ENCODE peak calls at places on chromosomes 16 and 17, in ten cellular contexts. L, F, Y, O, R, H, B, E, J and V are unnamed samples. For H3K4me1 and H3K9me3, the result is how much of the 10 kb centered on the place peaks cover.

GRCh38 chr16:69166946-69167930 is 19.7 kb upstream of the SNTB2 start:
- DNase-seq in L (no peak), F (no peak), Y (no peak), O (no peak), R (no peak), H (no peak), B (no peak), E (peak), J (no peak), V (no peak)

GRCh38 chr16:7115898-7116297 is 216.7 kb upstream of the RBFOX1 start:
- DNase-seq in L (no peak), F (no peak), Y (no peak), O (no peak), R (no peak), H (no peak), B (no peak), E (no peak), J (no peak), V (no peak)

GRCh38 chr16:9061358-9061813 is 30.1 kb upstream of the HAPSTR1 start:
- DNase-seq in L (no peak), F (no peak), Y (no peak), O (no peak), R (no peak), H (no peak), B (no peak), E (no peak), J (peak), V (no peak)

GRCh38 chr16:73086108-73086507 is 38.2 kb upstream of the ZFHX3 start:
- DNase-seq in L (no peak), F (no peak), Y (no peak), O (no peak), R (no peak), H (no peak), B (no peak), E (no peak), J (no peak), V (no peak)

GRCh38 chr16:83723244-83723643 is 84.5 kb upstream of the HSBP1 start:
- DNase-seq in L (no peak), F (no peak), Y (no peak), O (no peak), R (no peak), H (no peak), B (no peak), E (no peak), J (no peak), V (no peak)

GRCh38 chr17:71378741-71379140 is 742.1 kb upstream of the SOX9 start:
- DNase-seq in L (no peak), F (no peak), Y (no peak), O (no peak), R (no peak), H (no peak), B (no peak), E (no peak), J (no peak), V (no peak)

GRCh38 chr17:75487351-75488070 is 27.8 kb downstream of the CASKIN2 start:
- DNase-seq in L (no peak), F (no peak), Y (no peak), O (no peak), R (no peak), H (no peak), B (no peak), E (peak), J (no peak), V (no peak)

GRCh38 chr16:81738831-81739496 is 40.1 kb upstream of the PLCG2 start:
- DNase-seq in L (no peak), F (no peak), Y (no peak), O (no peak), R (peak), H (no peak), B (peak), E (no peak), J (no peak), V (peak)

GRCh38 chr17:55737976-55738501 is 12.8 kb upstream of the PCTP start:
- DNase-seq in L (no peak), F (no peak), Y (no peak), O (no peak), R (no peak), H (no peak), B (no peak), E (no peak), J (no peak), V (no peak)

GRCh38 chr16:55444754-55445485 is 34.1 kb upstream of the MMP2 start:
- DNase-seq in L (no peak), F (no peak), Y (peak), O (no peak), R (no peak), H (no peak), B (peak), E (no peak), J (peak), V (peak)

GRCh38 chr17:21169496-21169895 is 42.7 kb downstream of the DHRS7B start:
- DNase-seq in L (no peak), F (no peak), Y (no peak), O (no peak), R (no peak), H (no peak), B (no peak), E (no peak), J (no peak), V (no peak)

GRCh38 chr17:54754560-54754959 is 146.1 kb upstream of the TOM1L1 start:
- DNase-seq in L (no peak), F (peak), Y (no peak), O (peak), R (no peak), H (peak), B (no peak), E (no peak), J (peak), V (peak)

GRCh38 chr17:2198917-2199316 is 104.7 kb downstream of the SMG6 start:
- DNase-seq in L (no peak), F (no peak), Y (no peak), O (no peak), R (no peak), H (no peak), B (no peak), E (peak), J (no peak), V (no peak)

GRCh38 chr16:22217890-22218730 is 12.0 kb downstream of the EEF2K start:
- DNase-seq in L (no peak), F (peak), Y (peak), O (no peak), R (no peak), H (no peak), B (peak), E (no peak), J (no peak), V (peak)

GRCh38 chr16:51971184-51971583 is 575.8 kb downstream of the TOX3 start:
- DNase-seq in L (peak), F (peak), Y (no peak), O (peak), R (no peak), H (no peak), B (no peak), E (peak), J (peak), V (no peak)

DNA sequence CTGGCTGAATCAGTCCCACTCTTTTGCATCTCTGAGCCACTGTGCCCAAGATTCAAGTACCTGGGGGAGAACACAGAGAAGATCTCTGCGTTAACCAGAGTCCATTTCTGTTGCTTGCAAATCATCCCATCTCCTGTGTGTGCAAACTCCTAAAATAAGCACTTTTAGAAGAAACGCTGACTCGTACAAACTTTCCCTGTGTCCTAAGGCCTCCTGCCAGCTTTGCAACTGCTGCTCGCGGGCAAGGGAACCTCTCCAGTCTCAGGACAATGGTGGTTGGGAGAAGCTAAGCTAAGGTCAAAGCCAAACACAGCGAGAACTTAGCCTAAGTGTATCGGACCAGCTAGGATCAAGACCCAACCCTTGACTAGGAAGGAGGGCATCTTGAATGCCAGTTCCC is 18.1 kb downstream of the BMERB1 start:
- DNase-seq in L (no peak), F (no peak), Y (no peak), O (no peak), R (no peak), H (no peak), B (no peak), E (no peak), J (no peak), V (no peak)
- H3K4me1 ChIP-seq in L (under half), F (under half), Y (under half), O (under half), R (under half), H (under half), B (under half), E (under half), J (under half), V (under half)

DNA sequence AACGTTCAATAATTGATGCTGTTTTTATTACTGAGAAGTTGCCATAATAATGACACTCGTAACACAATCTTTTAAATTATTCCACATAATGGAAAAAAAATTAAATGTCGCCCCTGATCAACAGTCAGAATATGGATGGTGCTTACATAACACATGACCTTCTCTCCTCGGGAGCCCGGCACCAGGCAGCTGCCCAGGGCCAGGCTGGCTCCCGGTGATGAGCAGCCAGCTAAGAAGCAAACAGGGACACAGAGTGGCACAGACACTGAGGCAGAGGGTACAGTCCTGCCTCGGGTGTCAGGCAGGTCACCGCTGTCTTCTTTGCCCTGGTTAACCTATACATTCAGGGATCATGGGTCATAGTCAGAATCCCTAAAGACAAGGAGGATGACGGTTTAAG is 137.9 kb downstream of the SLC39A11 start:
- DNase-seq in L (no peak), F (no peak), Y (no peak), O (no peak), R (no peak), H (no peak), B (no peak), E (no peak), J (no peak), V (no peak)
- H3K9me3 ChIP-seq in L (under half), F (under half), Y (under half), O (under half), R (under half), H (under half), B (under half), E (under half), J (under half), V (under half)

GRCh38 chr16:85461814-85462404 is 151.2 kb upstream of the GSE1 start:
- DNase-seq in L (peak), F (peak), Y (no peak), O (peak), R (no peak), H (no peak), B (peak), E (peak), J (no peak), V (no peak)

GRCh38 chr16:85460252-85460982 is 152.7 kb upstream of the GSE1 start:
- DNase-seq in L (no peak), F (no peak), Y (no peak), O (peak), R (no peak), H (no peak), B (peak), E (peak), J (no peak), V (no peak)

GRCh38 chr16:85462405-85463227 is 150.5 kb upstream of the GSE1 start:
- DNase-seq in L (peak), F (no peak), Y (no peak), O (peak), R (no peak), H (no peak), B (peak), E (peak), J (peak), V (no peak)

GRCh38 chr16:85459529-85460251 is 153.4 kb upstream of the GSE1 start:
- DNase-seq in L (no peak), F (no peak), Y (no peak), O (no peak), R (no peak), H (no peak), B (peak), E (peak), J (peak), V (no peak)

DNA sequence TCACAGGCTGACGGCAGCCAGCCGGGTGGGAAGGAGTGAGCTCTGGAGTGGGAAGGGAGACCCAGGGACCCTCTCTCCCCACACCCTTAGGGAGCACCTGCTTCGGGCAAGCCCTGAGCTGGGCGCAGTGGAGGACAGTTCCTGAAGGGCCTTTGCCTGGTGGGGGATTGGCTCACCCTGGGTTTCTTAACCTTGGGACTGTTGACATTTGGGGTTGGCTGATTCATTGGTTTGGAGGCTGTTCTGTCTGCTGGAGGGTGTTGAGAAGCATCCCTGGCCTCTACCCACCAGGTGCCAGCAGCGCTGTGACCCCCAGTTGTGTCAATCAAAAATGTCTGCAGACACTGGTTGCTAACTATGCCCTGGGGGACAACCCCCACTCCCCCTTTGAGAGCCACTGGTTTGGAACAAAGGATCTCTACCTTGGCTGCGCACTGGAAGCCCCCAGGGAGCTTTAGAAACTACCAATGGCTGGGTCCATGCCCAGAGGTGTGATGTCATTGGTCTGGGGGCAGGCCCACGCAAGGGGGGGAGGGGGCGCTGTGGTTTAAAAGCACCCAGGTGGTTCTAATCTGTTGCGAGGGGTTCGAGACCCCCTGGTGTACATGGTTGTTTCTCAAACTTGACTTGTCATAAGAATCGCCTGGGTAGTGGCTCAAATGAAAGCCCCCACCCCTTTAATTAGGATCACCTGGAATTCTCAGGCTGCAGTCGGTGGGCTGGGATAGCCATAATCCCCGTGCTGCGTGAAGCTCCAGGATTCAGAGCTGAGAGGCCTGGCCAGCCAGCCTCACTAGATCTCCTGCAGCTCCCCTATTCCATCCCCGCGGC is 151.9 kb upstream of the GSE1 start:
- DNase-seq in L (no peak), F (no peak), Y (no peak), O (peak), R (no peak), H (no peak), B (peak), E (peak), J (peak), V (peak)
- H3K4me1 ChIP-seq in L (half or more), F (under half), Y (under half), O (under half), R (under half), H (under half), B (half or more), E (half or more), J (half or more), V (under half)

GRCh38 chr17:83202002-83203000 is 122.9 kb downstream of the METRNL start:
- DNase-seq in L (no peak), F (no peak), Y (no peak), O (no peak), R (no peak), H (no peak), B (peak), E (no peak), J (peak), V (peak)
- H3K9me3 ChIP-seq in L (under half), F (under half), Y (under half), O (under half), R (under half), H (under half), B (under half), E (under half), J (under half), V (under half)

DNA sequence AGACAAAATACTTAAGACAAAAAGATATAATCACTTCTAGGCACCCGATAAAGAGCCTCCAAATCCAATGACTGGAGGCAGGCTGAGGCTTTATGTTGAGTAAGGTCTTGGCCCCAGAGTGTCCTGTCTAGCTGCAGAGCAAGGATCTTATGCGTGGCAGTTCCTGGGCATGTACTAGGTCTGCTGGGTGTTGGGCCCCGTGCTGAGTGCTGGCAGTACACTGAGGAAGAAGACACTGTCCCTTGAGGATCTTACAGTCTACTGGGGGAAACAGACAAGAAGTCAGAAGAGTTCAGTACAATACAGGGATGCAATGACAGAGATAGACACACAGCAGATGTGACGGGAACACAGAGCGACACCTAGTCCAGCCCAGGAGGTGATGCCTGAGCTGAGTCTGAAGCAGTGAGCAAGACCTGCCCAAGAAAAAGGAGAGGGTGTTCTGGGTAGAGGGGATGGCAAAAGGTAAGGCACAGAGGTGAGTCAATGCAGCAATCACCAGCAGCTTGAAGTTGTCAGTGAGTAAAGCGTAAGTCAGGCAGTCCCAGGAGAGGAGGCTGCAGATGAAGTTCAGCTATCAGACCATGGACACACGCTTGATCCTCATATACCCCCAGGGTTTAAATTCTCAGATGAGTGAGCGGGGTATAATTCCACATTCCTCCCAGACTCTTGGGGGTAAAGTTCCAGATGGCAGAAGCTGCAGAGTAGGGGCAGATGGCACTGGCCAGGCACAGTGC is 18.1 kb downstream of the MAP3K14 start:
- DNase-seq in L (no peak), F (no peak), Y (no peak), O (no peak), R (no peak), H (no peak), B (no peak), E (no peak), J (no peak), V (no peak)
- H3K4me1 ChIP-seq in L (under half), F (under half), Y (half or more), O (under half), R (half or more), H (half or more), B (half or more), E (under half), J (half or more), V (under half)

DNA sequence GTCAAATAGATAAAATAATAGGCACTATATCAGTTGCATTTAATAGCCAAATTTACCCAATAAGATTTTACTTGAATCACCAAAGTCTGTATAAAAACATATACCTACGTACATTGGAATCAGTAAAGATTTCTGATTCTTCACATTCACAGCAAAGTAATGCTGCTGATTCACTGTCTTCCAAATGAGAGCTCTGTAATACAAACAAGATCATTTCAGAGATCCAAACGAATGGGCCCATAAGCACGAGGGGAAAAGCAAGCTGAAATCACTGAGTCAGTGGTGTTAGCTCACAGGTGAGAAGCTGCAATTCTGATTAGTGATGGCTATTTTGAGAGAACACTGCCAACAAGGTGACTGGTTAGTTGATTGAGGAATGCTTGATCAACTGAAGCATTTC is 81.3 kb downstream of the SSH2 start:
- DNase-seq in L (no peak), F (no peak), Y (no peak), O (no peak), R (no peak), H (no peak), B (no peak), E (no peak), J (no peak), V (no peak)
- H3K9me3 ChIP-seq in L (under half), F (under half), Y (under half), O (under half), R (under half), H (under half), B (under half), E (under half), J (under half), V (under half)

DNA sequence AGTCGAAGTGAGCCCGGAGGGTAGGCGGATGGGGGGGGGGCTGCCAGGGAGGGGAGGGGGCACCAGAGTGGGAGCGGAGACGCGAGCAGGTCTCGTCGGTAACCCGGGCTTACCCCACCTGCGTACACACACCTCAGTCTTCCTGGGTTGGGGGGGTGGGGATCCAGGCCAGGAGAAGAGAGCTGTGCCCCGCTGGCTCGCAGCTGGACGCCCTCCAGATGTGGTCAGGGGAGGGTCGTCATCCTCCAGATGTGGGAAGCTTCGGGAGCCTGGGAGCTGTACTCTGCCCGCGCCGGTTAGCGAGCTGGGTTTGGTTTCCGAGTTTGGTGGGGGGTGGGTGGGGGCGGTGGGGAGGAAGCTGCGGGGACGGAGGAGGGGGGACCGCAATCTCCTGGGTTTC is 1.3 kb downstream of the CACNA1G start:
- DNase-seq in L (no peak), F (peak), Y (no peak), O (no peak), R (no peak), H (no peak), B (no peak), E (no peak), J (no peak), V (no peak)
- H3K4me1 ChIP-seq in L (half or more), F (under half), Y (under half), O (half or more), R (under half), H (under half), B (half or more), E (under half), J (under half), V (half or more)

GRCh38 chr17:70320642-70321345 is 151.5 kb downstream of the KCNJ2 start:
- DNase-seq in L (no peak), F (no peak), Y (no peak), O (peak), R (no peak), H (no peak), B (peak), E (peak), J (peak), V (no peak)

GRCh38 chr17:70317416-70317815 is 148.1 kb downstream of the KCNJ2 start:
- DNase-seq in L (no peak), F (no peak), Y (no peak), O (no peak), R (no peak), H (no peak), B (no peak), E (no peak), J (no peak), V (no peak)

GRCh38 chr17:70319516-70319915 is 150.2 kb downstream of the KCNJ2 start:
- DNase-seq in L (no peak), F (no peak), Y (no peak), O (no peak), R (no peak), H (no peak), B (no peak), E (no peak), J (no peak), V (no peak)

GRCh38 chr17:70321388-70321787 is 152.1 kb downstream of the KCNJ2 start:
- DNase-seq in L (no peak), F (no peak), Y (no peak), O (no peak), R (no peak), H (no peak), B (no peak), E (no peak), J (no peak), V (no peak)

DNA sequence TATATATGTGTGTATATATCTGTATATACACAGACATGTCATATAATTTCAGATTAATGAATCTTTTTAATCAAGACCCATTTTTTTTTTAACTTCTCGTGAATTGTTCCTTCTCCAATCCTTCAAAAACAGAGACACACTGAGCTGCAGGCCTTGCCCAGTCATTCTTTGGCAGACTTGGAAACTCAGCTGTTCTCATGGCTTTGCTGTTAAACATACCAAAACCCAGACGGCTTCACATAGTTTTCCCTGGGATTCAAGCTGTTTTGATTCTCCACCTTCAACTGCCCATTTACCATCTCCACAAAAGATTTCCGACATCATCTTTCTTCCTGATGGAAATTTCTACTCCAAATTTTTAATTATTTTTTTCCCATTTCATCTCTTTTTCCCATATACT is 148.7 kb downstream of the KCNJ2 start:
- DNase-seq in L (no peak), F (no peak), Y (no peak), O (no peak), R (no peak), H (no peak), B (no peak), E (no peak), J (no peak), V (no peak)
- H3K9me3 ChIP-seq in L (under half), F (under half), Y (under half), O (under half), R (under half), H (under half), B (under half), E (under half), J (under half), V (under half)